ENCODE peak calls at places on chromosomes 5 and 9, in nine cellular contexts. One of them, this sample, is unnamed.

GRCh38 chr5:139605887-139606286 is 42.3 kb upstream of the CXXC5 start:
- DNase-seq in heart left ventricle: no peak
- DNase-seq in AG04449: no peak
- DNase-seq in left ventricle myocardium inferior: no peak
- DNase-seq in psoas muscle: no peak
- DNase-seq in cardiac muscle cell: no peak
- DNase-seq in kidney: no peak
- DNase-seq in endodermal cell: no peak
- DNase-seq in fibroblast of lung: no peak
- DNase-seq in this sample: no peak

GRCh38 chr5:73940747-73941146 is 314.8 kb downstream of the ARHGEF28 start:
- DNase-seq in heart left ventricle: no peak
- DNase-seq in AG04449: no peak
- DNase-seq in left ventricle myocardium inferior: no peak
- DNase-seq in psoas muscle: no peak
- DNase-seq in cardiac muscle cell: no peak
- DNase-seq in kidney: no peak
- DNase-seq in endodermal cell: no peak
- DNase-seq in fibroblast of lung: no peak
- DNase-seq in this sample: no peak

GRCh38 chr5:57855831-57856230 is 373.2 kb upstream of the ACTBL2 start:
- DNase-seq in heart left ventricle: no peak
- DNase-seq in AG04449: no peak
- DNase-seq in left ventricle myocardium inferior: no peak
- DNase-seq in psoas muscle: no peak
- DNase-seq in cardiac muscle cell: no peak
- DNase-seq in kidney: no peak
- DNase-seq in endodermal cell: no peak
- DNase-seq in fibroblast of lung: no peak
- DNase-seq in this sample: no peak

GRCh38 chr9:137728444-137729311 is 109.9 kb downstream of the EHMT1 start:
- DNase-seq in heart left ventricle: no peak
- DNase-seq in AG04449: no peak
- DNase-seq in left ventricle myocardium inferior: no peak
- DNase-seq in psoas muscle: no peak
- DNase-seq in cardiac muscle cell: no peak
- DNase-seq in kidney: peak
- DNase-seq in endodermal cell: no peak
- DNase-seq in fibroblast of lung: no peak
- DNase-seq in this sample: no peak

GRCh38 chr9:5052858-5053257 is 67.8 kb downstream of the JAK2 start:
- DNase-seq in heart left ventricle: no peak
- DNase-seq in AG04449: peak
- DNase-seq in left ventricle myocardium inferior: no peak
- DNase-seq in psoas muscle: no peak
- DNase-seq in cardiac muscle cell: no peak
- DNase-seq in kidney: no peak
- DNase-seq in endodermal cell: no peak
- DNase-seq in fibroblast of lung: peak
- DNase-seq in this sample: no peak

GRCh38 chr5:93425102-93425501 is 155.9 kb downstream of the NR2F1-AS1 start:
- DNase-seq in heart left ventricle: no peak
- DNase-seq in AG04449: no peak
- DNase-seq in left ventricle myocardium inferior: no peak
- DNase-seq in psoas muscle: no peak
- DNase-seq in cardiac muscle cell: no peak
- DNase-seq in kidney: no peak
- DNase-seq in endodermal cell: no peak
- DNase-seq in fibroblast of lung: no peak
- DNase-seq in this sample: no peak

GRCh38 chr9:120742951-120743416 is 28.7 kb upstream of the MEGF9 start:
- DNase-seq in heart left ventricle: no peak
- DNase-seq in AG04449: no peak
- DNase-seq in left ventricle myocardium inferior: no peak
- DNase-seq in psoas muscle: no peak
- DNase-seq in cardiac muscle cell: peak
- DNase-seq in kidney: no peak
- DNase-seq in endodermal cell: no peak
- DNase-seq in fibroblast of lung: peak
- DNase-seq in this sample: no peak

GRCh38 chr9:15253197-15253596 is 53.8 kb downstream of the TTC39B start:
- DNase-seq in heart left ventricle: no peak
- DNase-seq in AG04449: no peak
- DNase-seq in left ventricle myocardium inferior: no peak
- DNase-seq in psoas muscle: no peak
- DNase-seq in cardiac muscle cell: peak
- DNase-seq in kidney: no peak
- DNase-seq in endodermal cell: no peak
- DNase-seq in fibroblast of lung: no peak
- DNase-seq in this sample: no peak

GRCh38 chr9:36306481-36307306 is 48.4 kb upstream of the GNE start:
- DNase-seq in heart left ventricle: no peak
- DNase-seq in AG04449: no peak
- DNase-seq in left ventricle myocardium inferior: no peak
- DNase-seq in psoas muscle: no peak
- DNase-seq in cardiac muscle cell: peak
- DNase-seq in kidney: no peak
- DNase-seq in endodermal cell: no peak
- DNase-seq in fibroblast of lung: peak
- DNase-seq in this sample: no peak

GRCh38 chr9:104686081-104686480 is 8.2 kb upstream of the OR13D1 start:
- DNase-seq in heart left ventricle: no peak
- DNase-seq in AG04449: no peak
- DNase-seq in left ventricle myocardium inferior: no peak
- DNase-seq in psoas muscle: no peak
- DNase-seq in cardiac muscle cell: no peak
- DNase-seq in kidney: no peak
- DNase-seq in endodermal cell: no peak
- DNase-seq in fibroblast of lung: no peak
- DNase-seq in this sample: no peak

GRCh38 chr9:14563902-14564578 is 129.2 kb downstream of the ZDHHC21 start:
- DNase-seq in heart left ventricle: no peak
- DNase-seq in AG04449: no peak
- DNase-seq in left ventricle myocardium inferior: no peak
- DNase-seq in psoas muscle: no peak
- DNase-seq in cardiac muscle cell: no peak
- DNase-seq in kidney: no peak
- DNase-seq in endodermal cell: no peak
- DNase-seq in fibroblast of lung: no peak
- DNase-seq in this sample: no peak

GRCh38 chr9:95370064-95370463 is 52.6 kb upstream of the FANCC start:
- DNase-seq in heart left ventricle: no peak
- DNase-seq in AG04449: peak
- DNase-seq in left ventricle myocardium inferior: no peak
- DNase-seq in psoas muscle: no peak
- DNase-seq in cardiac muscle cell: no peak
- DNase-seq in kidney: no peak
- DNase-seq in endodermal cell: no peak
- DNase-seq in fibroblast of lung: peak
- DNase-seq in this sample: no peak

GRCh38 chr5:139141841-139142240 is 56.3 kb downstream of the SIL1 start:
- DNase-seq in heart left ventricle: peak
- DNase-seq in AG04449: no peak
- DNase-seq in left ventricle myocardium inferior: peak
- DNase-seq in psoas muscle: peak
- DNase-seq in cardiac muscle cell: peak
- DNase-seq in kidney: no peak
- DNase-seq in endodermal cell: no peak
- DNase-seq in fibroblast of lung: peak
- DNase-seq in this sample: peak

GRCh38 chr5:151740336-151740942 is 18.0 kb downstream of the ATOX1 start:
- DNase-seq in heart left ventricle: peak
- DNase-seq in AG04449: peak
- DNase-seq in left ventricle myocardium inferior: peak
- DNase-seq in psoas muscle: peak
- DNase-seq in cardiac muscle cell: peak
- DNase-seq in kidney: peak
- DNase-seq in endodermal cell: peak
- DNase-seq in fibroblast of lung: peak
- DNase-seq in this sample: peak

GRCh38 chr5:177985430-177986040 is 10.5 kb downstream of the PROP1 start:
- DNase-seq in heart left ventricle: no peak
- DNase-seq in AG04449: no peak
- DNase-seq in left ventricle myocardium inferior: no peak
- DNase-seq in psoas muscle: no peak
- DNase-seq in cardiac muscle cell: no peak
- DNase-seq in kidney: no peak
- DNase-seq in endodermal cell: no peak
- DNase-seq in fibroblast of lung: no peak
- DNase-seq in this sample: no peak
- H3K4me3 ChIP-seq in heart left ventricle: no peak
- H3K4me3 ChIP-seq in AG04449: no peak
- H3K4me3 ChIP-seq in left ventricle myocardium inferior: peak
- H3K4me3 ChIP-seq in psoas muscle: peak
- H3K4me3 ChIP-seq in cardiac muscle cell: no peak
- H3K4me3 ChIP-seq in kidney: no peak
- H3K4me3 ChIP-seq in endodermal cell: no peak
- H3K4me3 ChIP-seq in fibroblast of lung: no peak
- H3K4me3 ChIP-seq in this sample: no peak

GRCh38 chr5:61028382-61028781 is 83.4 kb downstream of the NDUFAF2 start:
- DNase-seq in heart left ventricle: no peak
- DNase-seq in AG04449: no peak
- DNase-seq in left ventricle myocardium inferior: no peak
- DNase-seq in psoas muscle: no peak
- DNase-seq in cardiac muscle cell: no peak
- DNase-seq in kidney: no peak
- DNase-seq in endodermal cell: no peak
- DNase-seq in fibroblast of lung: no peak
- DNase-seq in this sample: no peak
- TF ChIP-seq CTCF in heart left ventricle: no peak
- TF ChIP-seq CTCF in AG04449: no peak
- TF ChIP-seq CTCF in left ventricle myocardium inferior: no peak
- TF ChIP-seq CTCF in psoas muscle: no peak
- TF ChIP-seq CTCF in cardiac muscle cell: no peak
- TF ChIP-seq CTCF in kidney: no peak
- TF ChIP-seq CTCF in endodermal cell: no peak
- TF ChIP-seq CTCF in fibroblast of lung: no peak
- TF ChIP-seq CTCF in this sample: no peak

GRCh38 chr5:147169399-147169798 is 65.4 kb upstream of the STK32A start:
- DNase-seq in heart left ventricle: no peak
- DNase-seq in AG04449: no peak
- DNase-seq in left ventricle myocardium inferior: no peak
- DNase-seq in psoas muscle: no peak
- DNase-seq in cardiac muscle cell: peak
- DNase-seq in kidney: no peak
- DNase-seq in endodermal cell: no peak
- DNase-seq in fibroblast of lung: peak
- DNase-seq in this sample: peak

GRCh38 chr5:147167529-147167928 is 67.3 kb upstream of the STK32A start:
- DNase-seq in heart left ventricle: no peak
- DNase-seq in AG04449: no peak
- DNase-seq in left ventricle myocardium inferior: no peak
- DNase-seq in psoas muscle: no peak
- DNase-seq in cardiac muscle cell: no peak
- DNase-seq in kidney: no peak
- DNase-seq in endodermal cell: no peak
- DNase-seq in fibroblast of lung: no peak
- DNase-seq in this sample: no peak

GRCh38 chr5:147168578-147169327 is 66.1 kb upstream of the STK32A start:
- DNase-seq in heart left ventricle: no peak
- DNase-seq in AG04449: no peak
- DNase-seq in left ventricle myocardium inferior: no peak
- DNase-seq in psoas muscle: no peak
- DNase-seq in cardiac muscle cell: peak
- DNase-seq in kidney: no peak
- DNase-seq in endodermal cell: peak
- DNase-seq in fibroblast of lung: peak
- DNase-seq in this sample: no peak

GRCh38 chr5:147170603-147171002 is 64.2 kb upstream of the STK32A start:
- DNase-seq in heart left ventricle: no peak
- DNase-seq in AG04449: no peak
- DNase-seq in left ventricle myocardium inferior: no peak
- DNase-seq in psoas muscle: no peak
- DNase-seq in cardiac muscle cell: no peak
- DNase-seq in kidney: no peak
- DNase-seq in endodermal cell: no peak
- DNase-seq in fibroblast of lung: no peak
- DNase-seq in this sample: no peak

DNA sequence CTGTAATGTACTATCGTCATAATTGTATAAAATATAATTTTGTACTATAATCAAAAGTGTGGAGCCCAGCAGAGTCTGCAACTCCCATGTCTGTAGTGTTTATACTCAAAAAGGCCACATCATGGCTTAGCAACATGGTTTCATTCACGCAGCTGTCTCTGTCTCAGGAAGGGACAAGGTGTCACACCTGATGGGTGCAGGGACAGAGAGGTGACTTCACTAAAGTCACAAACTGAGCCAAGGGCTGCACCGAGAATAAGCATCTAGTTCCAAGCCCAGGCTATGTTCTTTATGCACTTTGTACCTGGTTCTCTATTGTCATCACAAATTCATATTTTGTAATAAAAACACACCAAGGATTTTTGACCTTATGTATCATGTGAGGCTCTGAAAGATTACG is 65.0 kb upstream of the STK32A start:
- DNase-seq in heart left ventricle: no peak
- DNase-seq in AG04449: no peak
- DNase-seq in left ventricle myocardium inferior: no peak
- DNase-seq in psoas muscle: no peak
- DNase-seq in cardiac muscle cell: no peak
- DNase-seq in kidney: no peak
- DNase-seq in endodermal cell: no peak
- DNase-seq in fibroblast of lung: no peak
- DNase-seq in this sample: no peak
- H3K4me3 ChIP-seq in heart left ventricle: no peak
- H3K4me3 ChIP-seq in AG04449: no peak
- H3K4me3 ChIP-seq in left ventricle myocardium inferior: no peak
- H3K4me3 ChIP-seq in psoas muscle: no peak
- H3K4me3 ChIP-seq in cardiac muscle cell: no peak
- H3K4me3 ChIP-seq in kidney: no peak
- H3K4me3 ChIP-seq in endodermal cell: no peak
- H3K4me3 ChIP-seq in fibroblast of lung: no peak
- H3K4me3 ChIP-seq in this sample: no peak

GRCh38 chr9:89917861-89918260 is 313.0 kb downstream of the GADD45G start:
- DNase-seq in heart left ventricle: no peak
- DNase-seq in AG04449: no peak
- DNase-seq in left ventricle myocardium inferior: no peak
- DNase-seq in psoas muscle: no peak
- DNase-seq in cardiac muscle cell: no peak
- DNase-seq in kidney: no peak
- DNase-seq in endodermal cell: no peak
- DNase-seq in fibroblast of lung: no peak
- DNase-seq in this sample: no peak

GRCh38 chr9:89920131-89920530 is 315.3 kb downstream of the GADD45G start:
- DNase-seq in heart left ventricle: no peak
- DNase-seq in AG04449: no peak
- DNase-seq in left ventricle myocardium inferior: no peak
- DNase-seq in psoas muscle: no peak
- DNase-seq in cardiac muscle cell: no peak
- DNase-seq in kidney: no peak
- DNase-seq in endodermal cell: peak
- DNase-seq in fibroblast of lung: no peak
- DNase-seq in this sample: no peak

GRCh38 chr9:89920901-89921300 is 316.1 kb downstream of the GADD45G start:
- DNase-seq in heart left ventricle: no peak
- DNase-seq in AG04449: no peak
- DNase-seq in left ventricle myocardium inferior: no peak
- DNase-seq in psoas muscle: no peak
- DNase-seq in cardiac muscle cell: no peak
- DNase-seq in kidney: no peak
- DNase-seq in endodermal cell: peak
- DNase-seq in fibroblast of lung: no peak
- DNase-seq in this sample: no peak

GRCh38 chr9:89922099-89922498 is 317.3 kb downstream of the GADD45G start:
- DNase-seq in heart left ventricle: no peak
- DNase-seq in AG04449: no peak
- DNase-seq in left ventricle myocardium inferior: no peak
- DNase-seq in psoas muscle: no peak
- DNase-seq in cardiac muscle cell: no peak
- DNase-seq in kidney: no peak
- DNase-seq in endodermal cell: peak
- DNase-seq in fibroblast of lung: no peak
- DNase-seq in this sample: no peak

GRCh38 chr9:89919171-89919681 is 314.4 kb downstream of the GADD45G start:
- DNase-seq in heart left ventricle: peak
- DNase-seq in AG04449: no peak
- DNase-seq in left ventricle myocardium inferior: peak
- DNase-seq in psoas muscle: no peak
- DNase-seq in cardiac muscle cell: peak
- DNase-seq in kidney: no peak
- DNase-seq in endodermal cell: peak
- DNase-seq in fibroblast of lung: no peak
- DNase-seq in this sample: no peak
- TF ChIP-seq CTCF in heart left ventricle: peak
- TF ChIP-seq CTCF in AG04449: no peak
- TF ChIP-seq CTCF in left ventricle myocardium inferior: peak
- TF ChIP-seq CTCF in psoas muscle: peak
- TF ChIP-seq CTCF in cardiac muscle cell: peak
- TF ChIP-seq CTCF in kidney: peak
- TF ChIP-seq CTCF in endodermal cell: peak
- TF ChIP-seq CTCF in fibroblast of lung: no peak
- TF ChIP-seq CTCF in this sample: no peak

This sample was measured in retinal pigment epithelial cell.